ENCODE peak calls at places on chromosome 17, in nine cellular contexts. One of them, this sample, is unnamed. For H3K9me3 and H3K4me1, the result is how much of the 10 kb centered on the place peaks cover.

GRCh38 chr17:1590031-1590746 is 27.6 kb upstream of the PITPNA start:
- DNase-seq in naive thymus-derived CD4-positive, alpha-beta T cell: no peak
- DNase-seq in aorta: peak
- DNase-seq in tibial nerve: no peak
- DNase-seq in body of pancreas: peak
- DNase-seq in CD8-positive, alpha-beta memory T cell: no peak
- DNase-seq in heart left ventricle: peak
- DNase-seq in stomach: peak
- DNase-seq in cardiac muscle cell: peak
- DNase-seq in this sample: peak

GRCh38 chr17:74736423-74737298 is at the start of gene RAB37:
- DNase-seq in naive thymus-derived CD4-positive, alpha-beta T cell: peak
- DNase-seq in aorta: no peak
- DNase-seq in tibial nerve: no peak
- DNase-seq in body of pancreas: peak
- DNase-seq in CD8-positive, alpha-beta memory T cell: peak
- DNase-seq in heart left ventricle: peak
- DNase-seq in stomach: peak
- DNase-seq in cardiac muscle cell: peak
- DNase-seq in this sample: peak

GRCh38 chr17:7403043-7403901 is 625 bp downstream of the TMEM256 start:
- DNase-seq in naive thymus-derived CD4-positive, alpha-beta T cell: no peak
- DNase-seq in aorta: peak
- DNase-seq in tibial nerve: peak
- DNase-seq in body of pancreas: peak
- DNase-seq in CD8-positive, alpha-beta memory T cell: peak
- DNase-seq in heart left ventricle: peak
- DNase-seq in stomach: peak
- DNase-seq in cardiac muscle cell: no peak
- DNase-seq in this sample: peak

GRCh38 chr17:79075861-79076406 is 1.3 kb downstream of the ENGASE start:
- DNase-seq in naive thymus-derived CD4-positive, alpha-beta T cell: no peak
- DNase-seq in aorta: peak
- DNase-seq in tibial nerve: no peak
- DNase-seq in body of pancreas: no peak
- DNase-seq in CD8-positive, alpha-beta memory T cell: no peak
- DNase-seq in heart left ventricle: no peak
- DNase-seq in stomach: no peak
- DNase-seq in cardiac muscle cell: no peak
- DNase-seq in this sample: peak

GRCh38 chr17:59038734-59039133 is 67.9 kb downstream of the TRIM37 start:
- DNase-seq in naive thymus-derived CD4-positive, alpha-beta T cell: no peak
- DNase-seq in aorta: no peak
- DNase-seq in tibial nerve: no peak
- DNase-seq in body of pancreas: peak
- DNase-seq in CD8-positive, alpha-beta memory T cell: no peak
- DNase-seq in heart left ventricle: no peak
- DNase-seq in stomach: no peak
- DNase-seq in cardiac muscle cell: peak
- DNase-seq in this sample: no peak

GRCh38 chr17:78125138-78125913 is 3.2 kb downstream of the TMC6 start:
- DNase-seq in naive thymus-derived CD4-positive, alpha-beta T cell: no peak
- DNase-seq in aorta: no peak
- DNase-seq in tibial nerve: no peak
- DNase-seq in body of pancreas: no peak
- DNase-seq in CD8-positive, alpha-beta memory T cell: no peak
- DNase-seq in heart left ventricle: no peak
- DNase-seq in stomach: no peak
- DNase-seq in cardiac muscle cell: no peak
- DNase-seq in this sample: no peak

GRCh38 chr17:21286066-21286770 is 1.7 kb downstream of the MAP2K3 start:
- DNase-seq in naive thymus-derived CD4-positive, alpha-beta T cell: no peak
- DNase-seq in aorta: peak
- DNase-seq in tibial nerve: peak
- DNase-seq in body of pancreas: peak
- DNase-seq in CD8-positive, alpha-beta memory T cell: no peak
- DNase-seq in heart left ventricle: peak
- DNase-seq in stomach: peak
- DNase-seq in cardiac muscle cell: peak
- DNase-seq in this sample: peak

GRCh38 chr17:66715076-66715675 is 119.7 kb upstream of the CACNG5 start:
- DNase-seq in naive thymus-derived CD4-positive, alpha-beta T cell: no peak
- DNase-seq in aorta: no peak
- DNase-seq in tibial nerve: no peak
- DNase-seq in body of pancreas: no peak
- DNase-seq in CD8-positive, alpha-beta memory T cell: no peak
- DNase-seq in heart left ventricle: no peak
- DNase-seq in stomach: no peak
- DNase-seq in cardiac muscle cell: no peak
- DNase-seq in this sample: no peak

GRCh38 chr17:49730078-49730786 is 22.5 kb upstream of the SLC35B1 start:
- DNase-seq in naive thymus-derived CD4-positive, alpha-beta T cell: no peak
- DNase-seq in aorta: peak
- DNase-seq in tibial nerve: peak
- DNase-seq in body of pancreas: peak
- DNase-seq in CD8-positive, alpha-beta memory T cell: no peak
- DNase-seq in heart left ventricle: peak
- DNase-seq in stomach: peak
- DNase-seq in cardiac muscle cell: peak
- DNase-seq in this sample: peak

GRCh38 chr17:36468903-36469635 is 17.4 kb upstream of the ZNHIT3 start:
- DNase-seq in naive thymus-derived CD4-positive, alpha-beta T cell: no peak
- DNase-seq in aorta: no peak
- DNase-seq in tibial nerve: no peak
- DNase-seq in body of pancreas: no peak
- DNase-seq in CD8-positive, alpha-beta memory T cell: no peak
- DNase-seq in heart left ventricle: no peak
- DNase-seq in stomach: no peak
- DNase-seq in cardiac muscle cell: no peak
- DNase-seq in this sample: no peak

GRCh38 chr17:12918132-12918531 is 99.7 kb downstream of the ELAC2 start:
- DNase-seq in naive thymus-derived CD4-positive, alpha-beta T cell: no peak
- DNase-seq in aorta: no peak
- DNase-seq in tibial nerve: no peak
- DNase-seq in body of pancreas: no peak
- DNase-seq in CD8-positive, alpha-beta memory T cell: no peak
- DNase-seq in heart left ventricle: no peak
- DNase-seq in stomach: no peak
- DNase-seq in cardiac muscle cell: peak
- DNase-seq in this sample: no peak

GRCh38 chr17:58532555-58532951 is 18.1 kb upstream of the MTMR4 start:
- DNase-seq in naive thymus-derived CD4-positive, alpha-beta T cell: no peak
- DNase-seq in aorta: no peak
- DNase-seq in tibial nerve: no peak
- DNase-seq in body of pancreas: no peak
- DNase-seq in CD8-positive, alpha-beta memory T cell: no peak
- DNase-seq in heart left ventricle: no peak
- DNase-seq in stomach: no peak
- DNase-seq in cardiac muscle cell: no peak
- DNase-seq in this sample: no peak

GRCh38 chr17:2691965-2692780 is 19.4 kb downstream of the CLUH start:
- DNase-seq in naive thymus-derived CD4-positive, alpha-beta T cell: no peak
- DNase-seq in aorta: no peak
- DNase-seq in tibial nerve: no peak
- DNase-seq in body of pancreas: no peak
- DNase-seq in CD8-positive, alpha-beta memory T cell: no peak
- DNase-seq in heart left ventricle: no peak
- DNase-seq in stomach: no peak
- DNase-seq in cardiac muscle cell: no peak
- DNase-seq in this sample: no peak

GRCh38 chr17:40038882-40039513 is 15.2 kb downstream of the MED24 start:
- DNase-seq in naive thymus-derived CD4-positive, alpha-beta T cell: no peak
- DNase-seq in aorta: peak
- DNase-seq in tibial nerve: peak
- DNase-seq in body of pancreas: peak
- DNase-seq in CD8-positive, alpha-beta memory T cell: no peak
- DNase-seq in heart left ventricle: peak
- DNase-seq in stomach: peak
- DNase-seq in cardiac muscle cell: peak
- DNase-seq in this sample: no peak

GRCh38 chr17:56593073-56593740 is at the start of gene NOG:
- DNase-seq in naive thymus-derived CD4-positive, alpha-beta T cell: peak
- DNase-seq in aorta: peak
- DNase-seq in tibial nerve: no peak
- DNase-seq in body of pancreas: peak
- DNase-seq in CD8-positive, alpha-beta memory T cell: no peak
- DNase-seq in heart left ventricle: peak
- DNase-seq in stomach: no peak
- DNase-seq in cardiac muscle cell: peak
- DNase-seq in this sample: peak

GRCh38 chr17:17839792-17840707 is 3.3 kb upstream of the SREBF1 start:
- DNase-seq in naive thymus-derived CD4-positive, alpha-beta T cell: peak
- DNase-seq in aorta: peak
- DNase-seq in tibial nerve: peak
- DNase-seq in body of pancreas: peak
- DNase-seq in CD8-positive, alpha-beta memory T cell: peak
- DNase-seq in heart left ventricle: peak
- DNase-seq in stomach: peak
- DNase-seq in cardiac muscle cell: peak
- DNase-seq in this sample: peak

DNA sequence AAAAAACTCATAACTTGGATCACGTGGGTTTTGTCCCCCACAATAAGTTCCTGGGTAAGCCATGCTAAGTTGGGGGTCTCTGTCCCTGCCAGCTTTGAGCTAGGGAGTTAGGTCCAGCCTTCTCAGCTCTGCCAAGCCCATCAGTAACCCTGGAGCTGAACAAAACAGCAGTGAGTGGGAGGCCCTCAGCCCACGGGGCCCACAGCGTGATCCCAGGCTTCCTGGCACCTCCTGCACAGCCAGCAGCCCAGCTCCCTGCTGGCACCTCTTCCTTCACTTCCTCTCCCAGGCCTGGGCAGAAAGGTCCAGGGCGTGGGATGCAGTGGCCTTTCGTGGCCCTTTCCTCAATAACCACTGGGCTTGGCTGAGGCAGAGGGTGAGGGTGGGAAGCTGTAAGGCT is 35.6 kb upstream of the CDC42EP4 start:
- DNase-seq in naive thymus-derived CD4-positive, alpha-beta T cell: no peak
- DNase-seq in aorta: no peak
- DNase-seq in tibial nerve: no peak
- DNase-seq in body of pancreas: no peak
- DNase-seq in CD8-positive, alpha-beta memory T cell: no peak
- DNase-seq in heart left ventricle: no peak
- DNase-seq in stomach: no peak
- DNase-seq in cardiac muscle cell: peak
- DNase-seq in this sample: no peak
- H3K9me3 ChIP-seq in naive thymus-derived CD4-positive, alpha-beta T cell: under half
- H3K9me3 ChIP-seq in aorta: under half
- H3K9me3 ChIP-seq in tibial nerve: under half
- H3K9me3 ChIP-seq in body of pancreas: under half
- H3K9me3 ChIP-seq in CD8-positive, alpha-beta memory T cell: under half
- H3K9me3 ChIP-seq in heart left ventricle: under half
- H3K9me3 ChIP-seq in stomach: under half
- H3K9me3 ChIP-seq in cardiac muscle cell: under half
- H3K9me3 ChIP-seq in this sample: under half

GRCh38 chr17:63764701-63765100 is 8.7 kb downstream of the CCDC47 start:
- DNase-seq in naive thymus-derived CD4-positive, alpha-beta T cell: no peak
- DNase-seq in aorta: no peak
- DNase-seq in tibial nerve: no peak
- DNase-seq in body of pancreas: no peak
- DNase-seq in CD8-positive, alpha-beta memory T cell: no peak
- DNase-seq in heart left ventricle: no peak
- DNase-seq in stomach: no peak
- DNase-seq in cardiac muscle cell: no peak
- DNase-seq in this sample: no peak

GRCh38 chr17:63762106-63763078 is 11.0 kb downstream of the CCDC47 start:
- DNase-seq in naive thymus-derived CD4-positive, alpha-beta T cell: no peak
- DNase-seq in aorta: no peak
- DNase-seq in tibial nerve: no peak
- DNase-seq in body of pancreas: no peak
- DNase-seq in CD8-positive, alpha-beta memory T cell: no peak
- DNase-seq in heart left ventricle: no peak
- DNase-seq in stomach: no peak
- DNase-seq in cardiac muscle cell: no peak
- DNase-seq in this sample: no peak

GRCh38 chr17:63758428-63758827 is 15.0 kb downstream of the CCDC47 start:
- DNase-seq in naive thymus-derived CD4-positive, alpha-beta T cell: no peak
- DNase-seq in aorta: no peak
- DNase-seq in tibial nerve: no peak
- DNase-seq in body of pancreas: no peak
- DNase-seq in CD8-positive, alpha-beta memory T cell: no peak
- DNase-seq in heart left ventricle: no peak
- DNase-seq in stomach: no peak
- DNase-seq in cardiac muscle cell: no peak
- DNase-seq in this sample: no peak

GRCh38 chr17:63760771-63761539 is 12.4 kb downstream of the CCDC47 start:
- DNase-seq in naive thymus-derived CD4-positive, alpha-beta T cell: no peak
- DNase-seq in aorta: no peak
- DNase-seq in tibial nerve: no peak
- DNase-seq in body of pancreas: no peak
- DNase-seq in CD8-positive, alpha-beta memory T cell: no peak
- DNase-seq in heart left ventricle: no peak
- DNase-seq in stomach: no peak
- DNase-seq in cardiac muscle cell: no peak
- DNase-seq in this sample: no peak
- H3K4me1 ChIP-seq in naive thymus-derived CD4-positive, alpha-beta T cell: under half
- H3K4me1 ChIP-seq in aorta: under half
- H3K4me1 ChIP-seq in tibial nerve: under half
- H3K4me1 ChIP-seq in body of pancreas: under half
- H3K4me1 ChIP-seq in CD8-positive, alpha-beta memory T cell: under half
- H3K4me1 ChIP-seq in heart left ventricle: under half
- H3K4me1 ChIP-seq in stomach: under half
- H3K4me1 ChIP-seq in cardiac muscle cell: under half
- H3K4me1 ChIP-seq in this sample: under half

GRCh38 chr17:45428050-45428953 is 4.4 kb downstream of the ARHGAP27 start:
- DNase-seq in naive thymus-derived CD4-positive, alpha-beta T cell: peak
- DNase-seq in aorta: peak
- DNase-seq in tibial nerve: peak
- DNase-seq in body of pancreas: peak
- DNase-seq in CD8-positive, alpha-beta memory T cell: peak
- DNase-seq in heart left ventricle: peak
- DNase-seq in stomach: peak
- DNase-seq in cardiac muscle cell: peak
- DNase-seq in this sample: peak
- H3K4me3 ChIP-seq in naive thymus-derived CD4-positive, alpha-beta T cell: peak
- H3K4me3 ChIP-seq in aorta: no peak
- H3K4me3 ChIP-seq in tibial nerve: no peak
- H3K4me3 ChIP-seq in body of pancreas: no peak
- H3K4me3 ChIP-seq in CD8-positive, alpha-beta memory T cell: peak
- H3K4me3 ChIP-seq in heart left ventricle: peak
- H3K4me3 ChIP-seq in stomach: peak
- H3K4me3 ChIP-seq in cardiac muscle cell: no peak
- H3K4me3 ChIP-seq in this sample: no peak

DNA sequence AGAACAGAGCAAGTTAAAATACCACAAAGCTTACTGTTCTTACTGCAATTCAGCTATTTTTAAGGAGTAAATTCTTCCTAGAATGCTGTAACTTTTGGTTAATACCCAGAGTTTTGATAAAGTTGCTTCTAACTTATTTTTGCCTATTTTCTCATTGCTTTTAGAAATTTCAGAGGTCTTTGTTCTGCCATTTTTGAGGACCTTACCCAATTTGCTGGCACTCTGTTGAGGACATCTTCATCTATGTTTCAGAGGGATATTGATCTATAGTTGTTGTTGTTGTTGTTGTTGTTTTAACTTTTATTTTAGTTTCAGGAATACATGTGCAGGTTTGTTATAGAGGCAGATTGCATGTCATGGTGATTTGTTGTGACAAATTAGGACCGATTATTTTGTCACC is 111.0 kb upstream of the NACA2 start:
- DNase-seq in naive thymus-derived CD4-positive, alpha-beta T cell: no peak
- DNase-seq in aorta: no peak
- DNase-seq in tibial nerve: no peak
- DNase-seq in body of pancreas: no peak
- DNase-seq in CD8-positive, alpha-beta memory T cell: no peak
- DNase-seq in heart left ventricle: no peak
- DNase-seq in stomach: no peak
- DNase-seq in cardiac muscle cell: no peak
- DNase-seq in this sample: no peak
- H3K9me3 ChIP-seq in naive thymus-derived CD4-positive, alpha-beta T cell: under half
- H3K9me3 ChIP-seq in aorta: under half
- H3K9me3 ChIP-seq in tibial nerve: under half
- H3K9me3 ChIP-seq in body of pancreas: under half
- H3K9me3 ChIP-seq in CD8-positive, alpha-beta memory T cell: under half
- H3K9me3 ChIP-seq in heart left ventricle: under half
- H3K9me3 ChIP-seq in stomach: half or more
- H3K9me3 ChIP-seq in cardiac muscle cell: under half
- H3K9me3 ChIP-seq in this sample: under half

This sample was measured in mucosa of descending colon.